ENCODE peak calls at places on chromosomes 1 and 21, in six cellular contexts. J is CD8-positive, alpha-beta T cell; H is adipocyte; L is CD8-positive, alpha-beta memory T cell; P is transverse colon; K is thyroid gland. X is an unnamed sample.
A peak's percentile ranks its signal among the peaks of the same experiment; 100 is the strongest.

GRCh38 chr1:74726063-74726462 is 6.8 kb downstream of the CRYZ start:
- DNase-seq in J (no peak), H (no peak), L (no peak), P (no peak), K (no peak), X (no peak)

GRCh38 chr1:19786988-19787423 is 12.7 kb downstream of the TMCO4 start:
- DNase-seq in J (no peak), H (no peak), L (no peak), P (peak; percentile 44), K (peak; percentile 86), X (no peak)

GRCh38 chr1:186828612-186829542 is at the start of gene PLA2G4A:
- DNase-seq in J (no peak), H (peak; percentile 76), L (no peak), P (peak; percentile 51), K (peak; percentile 43), X (peak; percentile 27)

GRCh38 chr1:53653631-53654030 is 85.3 kb downstream of the GLIS1 start:
- DNase-seq in J (no peak), H (no peak), L (no peak), P (no peak), K (no peak), X (no peak)

GRCh38 chr1:115975569-115976061 is 698 bp upstream of the SLC22A15 start:
- DNase-seq in J (no peak), H (no peak), L (no peak), P (no peak), K (no peak), X (no peak)

GRCh38 chr21:17818158-17819113 is 720 bp downstream of the C21orf91 start:
- DNase-seq in J (peak; percentile 46), H (peak; percentile 62), L (peak; percentile 63), P (peak; percentile 41), K (peak; percentile 51), X (peak; percentile 22)

GRCh38 chr1:30318413-30318812 is 405.0 kb downstream of the MATN1 start:
- DNase-seq in J (no peak), H (no peak), L (no peak), P (no peak), K (no peak), X (no peak)

GRCh38 chr1:93829061-93829460 is 49.9 kb downstream of the DNTTIP2 start:
- DNase-seq in J (no peak), H (no peak), L (no peak), P (no peak), K (no peak), X (no peak)

GRCh38 chr1:48026275-48026674 is 29.1 kb upstream of the TRABD2B start:
- DNase-seq in J (no peak), H (no peak), L (no peak), P (no peak), K (no peak), X (no peak)

GRCh38 chr1:222813866-222814535 is 838 bp upstream of the DISP1 start:
- DNase-seq in J (no peak), H (no peak), L (no peak), P (peak; percentile 10), K (no peak), X (no peak)

GRCh38 chr1:8145525-8145924 is 119.4 kb upstream of the ERRFI1 start:
- DNase-seq in J (no peak), H (no peak), L (no peak), P (no peak), K (no peak), X (no peak)

GRCh38 chr1:11126544-11126943 is 26.9 kb upstream of the EXOSC10 start:
- DNase-seq in J (no peak), H (peak; percentile 15), L (no peak), P (no peak), K (no peak), X (no peak)

GRCh38 chr1:31587720-31588423 is 11.6 kb downstream of the TINAGL1 start:
- DNase-seq in J (peak; percentile 19), H (peak; percentile 72), L (no peak), P (peak; percentile 84), K (peak; percentile 90), X (peak; percentile 73)

GRCh38 chr1:5376538-5377247 is 615.5 kb downstream of the NPHP4 start:
- DNase-seq in J (no peak), H (no peak), L (no peak), P (no peak), K (no peak), X (no peak)

GRCh38 chr1:33099290-33100118 is 18.6 kb downstream of the AZIN2 start:
- DNase-seq in J (peak; percentile 54), H (peak; percentile 98), L (peak; percentile 80), P (peak; percentile 63), K (no peak), X (no peak)

GRCh38 chr1:21537932-21538630 is 28.9 kb downstream of the ALPL start:
- DNase-seq in J (no peak), H (no peak), L (no peak), P (no peak), K (no peak), X (peak; percentile 66)

GRCh38 chr1:224623743-224624333 is 7.7 kb downstream of the CNIH3 start:
- DNase-seq in J (peak; percentile 61), H (peak; percentile 22), L (peak; percentile 81), P (peak; percentile 47), K (no peak), X (no peak)

GRCh38 chr21:27511241-27511640 is 544.4 kb upstream of the ADAMTS5 start:
- DNase-seq in J (no peak), H (no peak), L (no peak), P (no peak), K (no peak), X (no peak)

GRCh38 chr1:53066941-53067738 is 5.1 kb downstream of the PODN start:
- DNase-seq in J (no peak), H (no peak), L (no peak), P (no peak), K (no peak), X (no peak)

GRCh38 chr1:70922196-70922595 is 125.4 kb downstream of the PTGER3 start:
- DNase-seq in J (no peak), H (no peak), L (no peak), P (no peak), K (no peak), X (no peak)

GRCh38 chr1:205326812-205327466 is 5.4 kb upstream of the NUAK2 start:
- DNase-seq in J (no peak), H (no peak), L (no peak), P (no peak), K (no peak), X (no peak)

GRCh38 chr1:192573499-192573898 is 2.1 kb upstream of the RGS1 start:
- DNase-seq in J (no peak), H (peak; percentile 55), L (no peak), P (no peak), K (peak; percentile 4), X (no peak)

GRCh38 chr1:241412646-241413045 is 55.6 kb upstream of the RGS7 start:
- DNase-seq in J (no peak), H (no peak), L (no peak), P (no peak), K (no peak), X (no peak)

GRCh38 chr1:172770081-172770480 is 111.2 kb downstream of the FASLG start:
- DNase-seq in J (no peak), H (no peak), L (no peak), P (no peak), K (no peak), X (no peak)

GRCh38 chr1:155061381-155062150 is 2.0 kb upstream of the EFNA4 start:
- DNase-seq in J (peak; percentile 95), H (peak; percentile 87), L (peak; percentile 88), P (peak; percentile 95), K (peak; percentile 88), X (peak; percentile 90)

DNA sequence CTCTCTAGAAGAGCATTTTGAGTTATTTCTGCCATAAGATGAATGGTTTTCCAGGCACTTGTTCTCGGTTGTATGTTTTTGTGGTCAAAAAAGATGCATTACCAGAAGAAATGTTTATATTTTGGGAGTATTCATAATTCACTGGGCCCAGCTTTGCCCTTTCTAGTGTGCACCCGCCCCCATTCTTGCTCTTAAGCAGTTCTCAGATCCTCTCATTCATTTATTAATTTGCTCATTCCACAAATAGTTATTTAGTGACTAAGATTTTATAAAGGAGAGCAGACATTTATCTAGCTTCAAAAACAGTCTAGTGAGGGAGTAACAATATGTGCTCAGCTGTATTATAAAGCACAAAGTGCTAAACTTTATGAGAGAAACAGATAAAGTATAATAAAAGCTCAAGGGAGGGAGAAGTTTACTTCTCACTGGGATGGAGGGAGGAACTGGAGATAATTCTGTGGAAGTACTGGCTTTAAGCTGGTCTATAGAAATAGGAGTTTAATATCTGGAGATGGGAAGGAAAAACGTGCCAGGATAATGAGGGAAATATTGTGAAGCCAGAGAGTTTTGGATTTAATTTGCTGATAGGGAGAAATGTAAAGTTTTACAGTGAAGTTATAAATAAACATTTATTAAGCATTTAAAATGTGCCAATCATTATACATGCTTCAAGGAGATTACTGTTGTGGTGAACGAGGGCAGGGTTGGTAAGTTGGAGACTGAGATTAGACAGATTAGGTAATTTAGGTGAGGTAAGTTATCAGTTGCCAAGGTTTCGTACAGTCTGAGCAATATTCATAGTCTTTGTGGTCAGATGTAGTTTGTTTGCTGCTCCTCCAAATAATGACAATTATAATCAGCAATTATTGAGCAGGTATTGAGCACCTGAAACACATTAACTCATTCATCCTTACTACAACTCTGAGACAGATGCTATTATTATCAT is 9.1 kb upstream of the MACF1 start:
- DNase-seq in J (no peak), H (peak; percentile 45), L (peak; percentile 42), P (no peak), K (no peak), X (no peak)
- H3K4me1 ChIP-seq in J (peaks cover 66% of the 10 kb centered on the region), H (peaks cover 57% of the 10 kb centered on the region), L (peaks cover 72% of the 10 kb centered on the region), P (peaks cover 24% of the 10 kb centered on the region), K (peaks cover 15% of the 10 kb centered on the region), X (peaks cover 67% of the 10 kb centered on the region)

DNA sequence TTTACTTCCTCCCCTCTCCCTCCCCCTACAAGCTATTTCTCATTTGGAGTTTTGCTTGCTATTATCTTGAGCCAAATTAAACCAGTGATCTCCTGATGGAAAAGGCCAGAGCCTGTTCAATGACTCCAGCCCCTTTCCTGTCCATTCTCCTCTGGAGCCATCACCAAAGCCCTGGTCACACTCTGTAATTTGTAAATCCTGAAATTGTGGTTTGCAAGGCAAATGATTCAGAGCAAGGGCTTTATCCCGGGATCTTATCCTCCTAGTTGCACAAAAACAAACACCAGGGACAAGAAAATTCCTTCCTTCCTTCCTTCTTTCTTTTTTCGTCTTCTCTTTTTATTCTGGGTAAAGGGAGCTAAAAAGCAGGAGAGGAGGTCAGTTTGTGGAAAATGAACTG is 366.1 kb upstream of the ST6GALNAC5 start:
- DNase-seq in J (no peak), H (peak; percentile 42), L (no peak), P (no peak), K (no peak), X (no peak)
- H3K4me3 ChIP-seq in J (no peak overlapping the region), H (no peak overlapping the region), L (no peak overlapping the region), P (no peak overlapping the region), K (no peak overlapping the region), X (no peak overlapping the region)

DNA sequence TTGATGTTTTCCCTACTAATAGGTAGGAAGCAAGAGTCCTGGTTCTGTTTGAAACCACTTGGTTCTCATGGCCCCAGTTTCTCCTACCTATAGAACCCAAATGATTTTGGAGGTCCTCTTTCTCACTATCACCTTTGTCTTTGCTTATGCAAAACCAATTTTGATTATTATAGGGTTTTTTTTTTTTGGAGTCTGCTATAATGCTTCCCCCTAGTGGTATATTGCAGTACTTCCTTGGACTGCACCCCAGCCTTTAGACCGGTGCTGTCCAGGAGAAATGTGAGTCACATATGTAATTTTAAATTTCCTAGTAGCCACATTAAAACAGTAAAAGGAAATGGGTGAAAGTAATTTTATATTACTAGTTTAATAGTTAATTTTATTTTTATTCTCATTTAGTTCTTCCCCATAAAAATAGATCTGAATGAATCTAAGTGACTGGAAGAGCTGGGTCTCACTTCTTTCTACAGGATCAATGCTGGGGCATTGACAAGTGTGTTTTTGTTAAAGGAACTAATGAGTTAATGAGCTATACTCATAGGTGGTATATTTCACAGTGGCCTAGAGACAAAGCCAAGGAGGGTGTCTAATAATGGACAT is 10.6 kb downstream of the FCMR start:
- DNase-seq in J (no peak), H (peak; percentile 89), L (peak; percentile 60), P (no peak), K (peak; percentile 37), X (no peak)
- H3K4me1 ChIP-seq in J (peaks cover 92% of the 10 kb centered on the region), H (no peaks in the 10 kb centered on the region), L (peaks cover 89% of the 10 kb centered on the region), P (peaks cover 3% of the 10 kb centered on the region), K (peaks cover 5% of the 10 kb centered on the region), X (peaks cover 17% of the 10 kb centered on the region)

GRCh38 chr1:202590975-202591411 is 119.3 kb downstream of the SYT2 start:
- DNase-seq in J (no peak), H (no peak), L (no peak), P (no peak), K (no peak), X (no peak)
- H3K4me3 ChIP-seq in J (no peak overlapping the region), H (no peak overlapping the region), L (no peak overlapping the region), P (no peak overlapping the region), K (no peak overlapping the region), X (no peak overlapping the region)